ENCODE peak calls at places on chromosomes 1 and 21, in six cellular contexts. R, H, K, F, N and S are unnamed samples.

GRCh38 chr1:162632743-162633326 is 571 bp downstream of the DDR2 start:
- DNase-seq in R (no peak), H (no peak), K (no peak), F (no peak), N (no peak), S (no peak)

GRCh38 chr1:21295059-21295401 is 4.8 kb upstream of the ECE1 start:
- DNase-seq in R (no peak), H (no peak), K (no peak), F (no peak), N (no peak), S (no peak)

GRCh38 chr1:100277866-100278265 is 11.8 kb downstream of the RTCA start:
- DNase-seq in R (no peak), H (no peak), K (no peak), F (no peak), N (no peak), S (no peak)

GRCh38 chr1:194698908-194699318 is 1512.5 kb upstream of the B3GALT2 start:
- DNase-seq in R (no peak), H (no peak), K (no peak), F (no peak), N (no peak), S (no peak)

GRCh38 chr1:85544689-85545203 is 35.8 kb upstream of the CCN1 start:
- DNase-seq in R (no peak), H (no peak), K (no peak), F (peak; percentile 64), N (peak; percentile 37), S (peak; percentile 81)

GRCh38 chr1:101167891-101168290 is 68.9 kb upstream of the S1PR1 start:
- DNase-seq in R (no peak), H (no peak), K (no peak), F (no peak), N (no peak), S (no peak)

GRCh38 chr1:5571861-5572401 is 420.3 kb downstream of the NPHP4 start:
- DNase-seq in R (no peak), H (no peak), K (no peak), F (no peak), N (no peak), S (no peak)

GRCh38 chr1:36771222-36771621 is 263.1 kb downstream of the GRIK3 start:
- DNase-seq in R (no peak), H (peak; percentile 28), K (no peak), F (no peak), N (no peak), S (no peak)

GRCh38 chr1:44806704-44807363 is at the start of gene DYNLT4:
- DNase-seq in R (peak; percentile 49), H (peak; percentile 70), K (no peak), F (no peak), N (no peak), S (no peak)

GRCh38 chr1:50973875-50974617 is 4.0 kb downstream of the CDKN2C start:
- DNase-seq in R (no peak), H (no peak), K (no peak), F (no peak), N (no peak), S (no peak)

GRCh38 chr1:47403321-47403720 is 12.8 kb upstream of the FOXE3 start:
- DNase-seq in R (no peak), H (no peak), K (no peak), F (no peak), N (no peak), S (no peak)

GRCh38 chr1:1332774-1333480 is 1.8 kb downstream of the TAS1R3 start:
- DNase-seq in R (no peak), H (no peak), K (no peak), F (no peak), N (no peak), S (no peak)

GRCh38 chr1:225230483-225230882 is 197.4 kb downstream of the LBR start:
- DNase-seq in R (no peak), H (no peak), K (no peak), F (no peak), N (no peak), S (no peak)

GRCh38 chr1:44485933-44486475 is 80.9 kb downstream of the RNF220 start:
- DNase-seq in R (no peak), H (no peak), K (no peak), F (no peak), N (no peak), S (no peak)

GRCh38 chr1:87250336-87250735 is 78.3 kb upstream of the LMO4 start:
- DNase-seq in R (no peak), H (no peak), K (no peak), F (no peak), N (no peak), S (no peak)

GRCh38 chr1:46062651-46063319 is 69.6 kb downstream of the PIK3R3 start:
- DNase-seq in R (no peak), H (no peak), K (no peak), F (no peak), N (no peak), S (no peak)

GRCh38 chr1:165862448-165862847 is 35.0 kb downstream of the UCK2 start:
- DNase-seq in R (peak; percentile 70), H (no peak), K (no peak), F (no peak), N (no peak), S (no peak)

GRCh38 chr21:43609501-43610340 is 49.6 kb downstream of the HSF2BP start:
- DNase-seq in R (no peak), H (no peak), K (no peak), F (no peak), N (peak; percentile 62), S (no peak)

GRCh38 chr1:27405074-27405473 is 12.7 kb downstream of the GPR3 start:
- DNase-seq in R (peak; percentile 75), H (no peak), K (no peak), F (no peak), N (no peak), S (no peak)

GRCh38 chr21:25967566-25968438 is 202.8 kb downstream of the APP start:
- DNase-seq in R (no peak), H (no peak), K (peak; percentile 68), F (no peak), N (no peak), S (no peak)

GRCh38 chr1:152768847-152769533 is 6.0 kb upstream of the LCE1F start:
- DNase-seq in R (no peak), H (no peak), K (no peak), F (peak; percentile 22), N (no peak), S (no peak)

GRCh38 chr1:27862671-27863551 is 9.4 kb upstream of the THEMIS2 start:
- DNase-seq in R (peak; percentile 80), H (no peak), K (peak; percentile 54), F (peak; percentile 99), N (peak; percentile 85), S (peak; percentile 99)

GRCh38 chr21:35530726-35531125 is 481.6 kb upstream of the RUNX1 start:
- DNase-seq in R (no peak), H (no peak), K (no peak), F (no peak), N (no peak), S (no peak)

GRCh38 chr1:213423585-213423984 is 372.5 kb downstream of the RPS6KC1 start:
- DNase-seq in R (no peak), H (no peak), K (no peak), F (no peak), N (no peak), S (no peak)

GRCh38 chr1:17377325-17377953 is 5.4 kb downstream of the PADI6 start:
- DNase-seq in R (no peak), H (no peak), K (no peak), F (no peak), N (no peak), S (no peak)

GRCh38 chr1:204726478-204726877 is 40.9 kb upstream of the LRRN2 start:
- DNase-seq in R (no peak), H (no peak), K (no peak), F (peak; percentile 7), N (no peak), S (peak; percentile 13)

DNA sequence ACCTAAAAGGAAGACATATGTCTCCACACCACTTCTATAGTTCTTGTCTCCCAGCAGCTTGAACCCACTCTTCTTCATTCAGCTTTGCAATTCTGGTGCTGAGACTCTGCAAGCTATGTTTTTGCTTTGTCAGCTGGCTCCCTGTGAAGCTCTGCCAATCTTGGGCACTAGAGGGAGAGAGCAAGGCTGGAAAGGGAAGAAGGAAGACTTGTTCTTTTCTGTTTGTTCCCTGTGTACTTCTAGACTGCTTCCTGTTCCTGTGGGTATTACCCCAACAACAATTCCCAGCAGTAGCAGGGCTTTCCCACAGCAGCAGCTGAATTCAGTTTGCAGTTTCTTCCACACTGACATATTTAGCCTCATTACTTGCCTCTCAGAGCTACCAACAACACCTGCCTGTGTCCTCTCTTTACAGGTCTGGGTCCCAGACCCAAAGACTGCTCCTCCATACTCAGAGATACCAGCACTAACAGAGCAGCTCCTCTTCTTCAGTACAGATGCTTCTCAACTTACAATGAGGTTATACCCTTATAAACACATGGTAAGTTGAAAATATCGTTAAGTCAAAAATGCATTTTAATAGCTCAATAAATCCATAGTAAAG is 275.2 kb upstream of the NEGR1 start:
- DNase-seq in R (no peak), H (no peak), K (no peak), F (peak; percentile 9), N (no peak), S (peak; percentile 48)
- TF ChIP-seq CTCF in R (no peak), H (no peak), K (no peak), F (peak; percentile 41), N (no peak), S (peak; percentile 64)

DNA sequence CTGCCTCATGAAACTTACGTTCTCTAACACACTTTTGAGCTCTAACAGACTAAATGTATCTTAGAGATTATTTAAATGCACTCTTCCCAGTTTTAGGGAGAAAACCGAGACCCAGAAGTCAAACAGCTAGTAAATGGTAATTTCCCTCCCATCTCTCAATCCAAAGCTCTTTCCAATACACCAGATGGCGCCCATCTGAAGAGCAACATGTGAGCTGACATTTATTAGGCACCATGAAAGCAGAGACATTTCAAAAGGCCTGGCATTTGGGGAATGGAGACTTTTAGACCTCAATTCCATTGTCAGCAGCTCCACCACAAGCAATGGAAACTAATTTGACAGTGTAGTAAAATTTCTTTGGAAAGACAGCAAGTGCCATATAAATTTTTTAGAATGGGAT is 191.4 kb downstream of the DAB1 start:
- DNase-seq in R (no peak), H (no peak), K (no peak), F (no peak), N (no peak), S (no peak)
- TF ChIP-seq CTCF in R (no peak), H (no peak), K (no peak), F (no peak), N (no peak), S (no peak)

GRCh38 chr1:161180643-161181042 is 3.3 kb upstream of the B4GALT3 start:
- DNase-seq in R (no peak), H (no peak), K (no peak), F (no peak), N (no peak), S (no peak)
- TF ChIP-seq CTCF in R (peak; percentile 7), H (no peak), K (peak; percentile 18), F (peak; percentile 29), N (no peak), S (peak; percentile 73)

GRCh38 chr1:151535326-151536271 is 4.5 kb upstream of the TUFT1 start:
- DNase-seq in R (no peak), H (no peak), K (no peak), F (no peak), N (no peak), S (peak; percentile 32)
- TF ChIP-seq CTCF in R (no peak), H (no peak), K (no peak), F (no peak), N (no peak), S (peak; percentile 5)

DNA sequence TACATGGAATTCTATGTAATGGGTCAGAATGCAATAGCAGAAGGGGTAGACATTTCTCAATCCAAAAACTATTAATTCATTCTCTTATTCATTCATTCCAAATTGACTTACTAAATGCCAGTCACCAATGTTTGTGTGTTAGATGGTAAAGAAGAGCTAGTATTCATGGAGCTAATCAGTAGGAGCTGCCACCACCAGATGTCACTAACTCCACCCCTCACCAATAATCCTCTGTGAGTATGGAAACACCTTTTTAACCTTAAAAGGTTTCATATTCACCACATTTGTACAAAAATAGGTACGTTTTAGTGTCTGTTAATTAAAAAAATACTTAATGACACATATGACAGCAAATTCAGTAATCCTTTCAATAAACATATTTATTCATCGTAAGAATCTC is 131.8 kb upstream of the PKN2 start:
- DNase-seq in R (no peak), H (no peak), K (no peak), F (no peak), N (no peak), S (no peak)
- TF ChIP-seq CTCF in R (no peak), H (no peak), K (no peak), F (no peak), N (no peak), S (no peak)